ENCODE peak calls at places on chromosomes 12 and 14, in five cellular contexts. I is PC-9, S is choroid plexus epithelial cell, J is fibroblast of lung, U is tibial artery. T is an unnamed sample.

GRCh38 chr12:58288191-58288590 is 346.8 kb downstream of the ATP23 start:
- DNase-seq in U (no peak), J (peak), I (no peak), S (peak), T (peak)

GRCh38 chr12:84791444-84791843 is 121.2 kb downstream of the SLC6A15 start:
- DNase-seq in S (no peak), J (peak), U (no peak), I (no peak), T (no peak)

GRCh38 chr12:101767537-101767936 is 28.3 kb upstream of the SYCP3 start:
- DNase-seq in S (no peak), U (no peak), I (no peak), J (no peak), T (no peak)

GRCh38 chr12:43338848-43339526 is 213.0 kb downstream of the ADAMTS20 start:
- DNase-seq in I (peak), S (peak), J (peak), U (no peak), T (peak)

GRCh38 chr14:100864960-100865681 is 38.4 kb downstream of the RTL1 start:
- DNase-seq in U (peak), I (no peak), S (no peak), J (peak), T (no peak)

GRCh38 chr12:131274906-131275305 is 321.2 kb downstream of the ADGRD1 start:
- DNase-seq in I (no peak), J (no peak), S (no peak), U (no peak), T (no peak)

GRCh38 chr14:50354527-50354926 is 42.2 kb downstream of the CDKL1 start:
- DNase-seq in U (no peak), J (no peak), S (peak), I (no peak), T (no peak)

GRCh38 chr12:93081810-93082165 is 152.7 kb upstream of the EEA1 start:
- DNase-seq in S (no peak), J (no peak), I (peak), U (no peak), T (no peak)

GRCh38 chr14:58638231-58639205 is 756 bp downstream of the DACT1 start:
- DNase-seq in I (no peak), J (peak), S (peak), U (peak), T (no peak)

GRCh38 chr12:81778719-81779118 is 19.6 kb upstream of the PPFIA2 start:
- DNase-seq in S (no peak), I (no peak), J (no peak), U (no peak), T (no peak)

GRCh38 chr14:95102678-95103039 is 54.7 kb downstream of the DICER1 start:
- DNase-seq in S (no peak), U (no peak), I (no peak), J (peak), T (no peak)

GRCh38 chr14:105364100-105364708 is 34.1 kb upstream of the TEX22 start:
- DNase-seq in U (no peak), S (peak), J (peak), I (no peak), T (no peak)

GRCh38 chr14:34465069-34465859 is 3.2 kb upstream of the SPTSSA start:
- DNase-seq in U (no peak), S (peak), J (peak), I (no peak), T (no peak)

GRCh38 chr14:103854822-103855733 is 7.7 kb upstream of the PPP1R13B start:
- DNase-seq in U (no peak), J (no peak), I (peak), S (no peak), T (no peak)

GRCh38 chr14:96626121-96626768 is 124.1 kb downstream of the PAPOLA start:
- DNase-seq in J (no peak), U (peak), S (no peak), I (no peak), T (no peak)

GRCh38 chr14:57871487-57872080 is 5.7 kb upstream of the SLC35F4 start:
- DNase-seq in I (no peak), S (peak), J (peak), U (no peak), T (peak)

GRCh38 chr12:32419520-32419960 is 20.2 kb downstream of the FGD4 start:
- DNase-seq in S (peak), J (peak), U (no peak), I (no peak), T (no peak)

GRCh38 chr12:97006585-97006984 is 99.5 kb downstream of the NEDD1 start:
- DNase-seq in I (no peak), S (no peak), J (no peak), U (no peak), T (no peak)

GRCh38 chr14:69044965-69045555 is 66.0 kb upstream of the ACTN1 start:
- DNase-seq in I (no peak), U (peak), S (peak), J (peak), T (peak)

GRCh38 chr14:62077676-62078261 is 315.5 kb downstream of the SNAPC1 start:
- DNase-seq in I (no peak), S (no peak), U (no peak), J (no peak), T (no peak)

GRCh38 chr14:102954081-102954789 is 31.8 kb downstream of the AMN start:
- DNase-seq in I (no peak), J (no peak), S (no peak), U (no peak), T (no peak)

GRCh38 chr14:104403421-104404220 is 175.9 kb upstream of the C14orf180 start:
- DNase-seq in U (peak), S (no peak), J (no peak), I (no peak), T (no peak)

GRCh38 chr12:64990991-64991570 is 130.0 kb downstream of the WIF1 start:
- DNase-seq in S (no peak), I (no peak), U (no peak), J (no peak), T (no peak)

GRCh38 chr12:29492884-29493283 is 4.6 kb downstream of the OVCH1 start:
- DNase-seq in J (no peak), U (no peak), S (no peak), I (no peak), T (no peak)

GRCh38 chr12:69415471-69416275 is 54.5 kb upstream of the FRS2 start:
- DNase-seq in U (peak), I (peak), J (peak), S (peak), T (peak)

GRCh38 chr12:114738460-114739184 is 54.6 kb upstream of the TBX3 start:
- DNase-seq in I (no peak), S (no peak), J (no peak), U (no peak), T (no peak)

GRCh38 chr14:64081174-64081746 is 212.9 kb downstream of the ESR2 start:
- DNase-seq in J (no peak), U (no peak), S (no peak), I (no peak), T (no peak)

GRCh38 chr14:29926228-29926627 is 1.4 kb downstream of the PRKD1 start:
- DNase-seq in I (no peak), J (no peak), U (no peak), S (no peak), T (no peak)
- H3K4me3 ChIP-seq in I (peak), J (peak), U (peak), S (peak), T (peak)

GRCh38 chr12:26402648-26403047 is 207.3 kb downstream of the SSPN start:
- DNase-seq in S (peak), I (peak), J (peak), U (no peak), T (no peak)
- TF ChIP-seq CTCF in S (no peak), I (peak), J (no peak), U (no peak), T (no peak)

GRCh38 chr14:65478017-65478416 is 65.5 kb downstream of the FUT8 start:
- DNase-seq in S (no peak), I (no peak), U (no peak), J (no peak), T (no peak)
- H3K4me3 ChIP-seq in S (no peak), I (no peak), U (no peak), J (no peak), T (no peak)

DNA sequence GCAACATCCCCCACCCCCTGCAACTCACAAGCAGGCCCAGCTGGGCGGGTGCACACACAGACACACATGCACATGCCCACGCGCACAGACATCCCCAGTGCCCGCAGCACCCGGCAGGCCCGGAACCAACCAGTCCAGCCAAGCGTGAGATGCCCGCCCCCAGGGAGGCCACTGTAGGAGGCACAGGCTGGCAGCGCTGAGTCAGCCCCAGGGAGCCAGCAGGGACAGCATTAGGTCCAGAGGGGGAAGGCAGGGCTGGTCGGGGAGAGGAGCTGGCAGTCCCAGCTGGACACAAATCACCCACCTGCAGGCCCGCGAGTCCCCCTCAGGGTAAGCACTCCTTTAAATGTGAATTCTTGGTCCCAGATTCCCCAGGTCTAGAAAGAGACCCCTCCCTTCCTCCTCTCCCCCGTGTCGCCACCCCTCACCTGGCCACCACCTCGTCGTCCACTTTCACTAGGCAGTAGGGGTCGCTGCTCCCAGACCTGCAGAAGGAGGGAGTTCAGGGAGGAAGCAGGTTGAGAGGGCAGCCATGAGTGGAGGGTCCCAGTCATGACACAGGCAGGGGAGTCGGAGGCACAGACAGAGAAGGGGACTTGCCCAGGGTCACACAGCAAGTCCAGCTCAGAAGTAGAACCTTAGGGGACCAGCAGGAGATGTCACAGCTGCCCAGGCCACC is 5.0 kb downstream of the RASAL1 start:
- DNase-seq in S (no peak), U (no peak), J (no peak), I (peak), T (no peak)
- TF ChIP-seq CTCF in S (peak), U (no peak), J (no peak), I (no peak), T (peak)

DNA sequence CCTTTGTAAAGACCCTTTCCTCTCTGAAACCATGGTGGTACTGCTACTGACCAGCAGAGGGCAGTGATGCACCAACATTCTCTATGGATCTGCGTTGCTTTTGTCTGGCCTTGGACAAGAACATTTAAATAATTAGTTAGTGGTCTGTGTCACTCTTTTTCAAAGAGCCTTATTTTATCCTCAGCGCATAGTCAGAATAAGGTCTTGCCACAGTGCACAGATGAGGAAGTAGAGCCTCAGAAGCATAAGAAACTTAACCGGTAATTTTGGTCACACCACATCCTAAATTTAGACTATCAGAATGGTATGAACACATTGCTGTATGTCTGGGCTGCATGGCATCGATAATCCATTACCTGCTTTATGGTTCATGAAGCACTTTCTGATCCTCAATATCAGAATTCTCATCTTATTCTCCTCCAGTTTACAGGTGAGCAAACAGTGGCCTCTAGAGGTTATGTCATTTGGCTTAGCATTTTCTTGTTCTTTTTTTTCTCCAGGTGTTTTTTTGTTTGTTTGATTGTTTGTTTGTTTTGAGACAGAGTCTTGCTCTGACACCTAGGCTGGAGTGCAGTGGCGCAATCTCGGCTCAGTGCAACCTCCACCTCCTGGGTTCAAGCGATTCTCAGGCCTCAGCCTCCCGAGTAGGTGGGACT is 23.7 kb upstream of the IFT81 start:
- DNase-seq in U (peak), I (peak), J (peak), S (peak), T (peak)
- H3K4me3 ChIP-seq in U (no peak), I (no peak), J (no peak), S (no peak), T (no peak)

GRCh38 chr12:124485371-124485770 is 82.0 kb downstream of the NCOR2 start:
- DNase-seq in J (no peak), S (no peak), U (no peak), I (no peak), T (no peak)
- TF ChIP-seq CTCF in J (no peak), S (no peak), U (no peak), I (no peak), T (no peak)

GRCh38 chr12:98893126-98893525 is 248.0 kb downstream of the APAF1 start:
- DNase-seq in I (no peak), J (no peak), U (no peak), S (no peak), T (no peak)
- H3K4me3 ChIP-seq in I (no peak), J (no peak), U (no peak), S (no peak), T (peak)

GRCh38 chr14:71711131-71711530 is 221.1 kb upstream of the RGS6 start:
- DNase-seq in J (peak), S (no peak), U (no peak), I (no peak), T (no peak)
- TF ChIP-seq CTCF in J (no peak), S (no peak), U (no peak), I (no peak), T (no peak)